ENCODE peak calls at places on chromosomes 3 and 15, in eight cellular contexts. U is fibroblast of lung, A is mammary epithelial cell, V is esophagus muscularis mucosa, L is psoas muscle, C is Panc1, O is heart left ventricle, Y is A549. M is an unnamed sample. For H3K9me3, the result is how much of the 10 kb centered on the place peaks cover.

GRCh38 chr15:78374436-78375393 is 34.6 kb downstream of the CRABP1 start:
- DNase-seq in U (no peak), A (peak), V (no peak), L (no peak), C (no peak), O (no peak), Y (peak), M (no peak)

GRCh38 chr3:115615001-115615447 is 8.3 kb upstream of the GAP43 start:
- DNase-seq in U (peak), A (peak), V (no peak), L (no peak), C (no peak), O (no peak), Y (no peak), M (no peak)

GRCh38 chr3:49019941-49020334 is 1.6 kb upstream of the DALRD3 start:
- DNase-seq in U (no peak), A (no peak), V (no peak), L (no peak), C (no peak), O (no peak), Y (no peak), M (no peak)

GRCh38 chr15:75348563-75349350 is 1.9 kb downstream of the NEIL1 start:
- DNase-seq in U (no peak), A (no peak), V (no peak), L (no peak), C (no peak), O (no peak), Y (no peak), M (peak)

GRCh38 chr3:29141912-29142262 is 139.0 kb upstream of the RBMS3 start:
- DNase-seq in U (no peak), A (no peak), V (no peak), L (no peak), C (no peak), O (no peak), Y (no peak), M (no peak)

GRCh38 chr3:155739154-155739553 is 5.7 kb downstream of the PLCH1 start:
- DNase-seq in U (no peak), A (no peak), V (no peak), L (no peak), C (no peak), O (no peak), Y (peak), M (no peak)

GRCh38 chr3:125141596-125142417 is 70.7 kb downstream of the SLC12A8 start:
- DNase-seq in U (peak), A (no peak), V (no peak), L (peak), C (no peak), O (peak), Y (no peak), M (peak)

GRCh38 chr3:195259564-195260285 is 11.2 kb downstream of the XXYLT1 start:
- DNase-seq in U (peak), A (peak), V (peak), L (peak), C (no peak), O (peak), Y (peak), M (peak)

GRCh38 chr3:156151824-156152428 is 31.5 kb downstream of the KCNAB1 start:
- DNase-seq in U (peak), A (peak), V (peak), L (peak), C (peak), O (peak), Y (peak), M (peak)

GRCh38 chr3:56926513-56927282 is 124.9 kb upstream of the ARHGEF3 start:
- DNase-seq in U (peak), A (peak), V (no peak), L (no peak), C (no peak), O (no peak), Y (no peak), M (no peak)

GRCh38 chr3:77303943-77304778 is 264.3 kb downstream of the ROBO2 start:
- DNase-seq in U (no peak), A (no peak), V (no peak), L (no peak), C (no peak), O (no peak), Y (no peak), M (no peak)

GRCh38 chr3:8964436-8965370 is 1.4 kb upstream of the RAD18 start:
- DNase-seq in U (peak), A (peak), V (peak), L (no peak), C (no peak), O (no peak), Y (peak), M (no peak)

GRCh38 chr3:33544126-33544525 is 103.9 kb upstream of the UBP1 start:
- DNase-seq in U (no peak), A (no peak), V (no peak), L (no peak), C (no peak), O (no peak), Y (no peak), M (no peak)

GRCh38 chr3:127389415-127389814 is 101.6 kb upstream of the PRR20G start:
- DNase-seq in U (no peak), A (peak), V (no peak), L (no peak), C (no peak), O (no peak), Y (no peak), M (no peak)

GRCh38 chr15:100429116-100429728 is 87.4 kb upstream of the ADAMTS17 start:
- DNase-seq in U (no peak), A (no peak), V (no peak), L (peak), C (no peak), O (no peak), Y (no peak), M (peak)

GRCh38 chr3:53808496-53808895 is 37.7 kb downstream of the CHDH start:
- DNase-seq in U (no peak), A (no peak), V (no peak), L (no peak), C (no peak), O (no peak), Y (no peak), M (no peak)

GRCh38 chr15:31434418-31435255 is 108.0 kb downstream of the KLF13 start:
- DNase-seq in U (peak), A (peak), V (peak), L (peak), C (no peak), O (no peak), Y (no peak), M (peak)

GRCh38 chr3:126551066-126551838 is 7.5 kb downstream of the C3orf22 start:
- DNase-seq in U (no peak), A (no peak), V (peak), L (no peak), C (no peak), O (no peak), Y (no peak), M (no peak)

GRCh38 chr3:47825590-47825989 is 22.7 kb downstream of the DHX30 start:
- DNase-seq in U (no peak), A (no peak), V (no peak), L (no peak), C (no peak), O (no peak), Y (no peak), M (no peak)

GRCh38 chr3:15361494-15362214 is 29.3 kb upstream of the SH3BP5 start:
- DNase-seq in U (no peak), A (peak), V (no peak), L (no peak), C (no peak), O (no peak), Y (no peak), M (no peak)

GRCh38 chr15:95932676-95933075 is 397.8 kb upstream of the NR2F2 start:
- DNase-seq in U (no peak), A (peak), V (no peak), L (no peak), C (no peak), O (no peak), Y (no peak), M (no peak)

GRCh38 chr3:179671309-179671708 is 18.5 kb downstream of the USP13 start:
- DNase-seq in U (no peak), A (no peak), V (no peak), L (no peak), C (no peak), O (no peak), Y (no peak), M (no peak)

GRCh38 chr3:40996382-40996781 is 202.9 kb upstream of the CTNNB1 start:
- DNase-seq in U (no peak), A (no peak), V (no peak), L (no peak), C (no peak), O (peak), Y (no peak), M (no peak)

GRCh38 chr3:128078875-128079274 is 26.6 kb downstream of the SEC61A1 start:
- DNase-seq in U (no peak), A (no peak), V (no peak), L (no peak), C (no peak), O (no peak), Y (no peak), M (peak)

GRCh38 chr15:60002528-60003218 is 1.4 kb upstream of the FOXB1 start:
- DNase-seq in U (no peak), A (no peak), V (no peak), L (no peak), C (no peak), O (no peak), Y (no peak), M (no peak)

GRCh38 chr15:60004846-60005351 is 788 bp downstream of the FOXB1 start:
- DNase-seq in U (peak), A (no peak), V (no peak), L (no peak), C (no peak), O (no peak), Y (peak), M (no peak)

GRCh38 chr15:60003243-60004018 is 680 bp upstream of the FOXB1 start:
- DNase-seq in U (no peak), A (no peak), V (no peak), L (no peak), C (no peak), O (no peak), Y (no peak), M (no peak)

GRCh38 chr15:60005352-60006202 is 1.5 kb downstream of the FOXB1 start:
- DNase-seq in U (no peak), A (no peak), V (no peak), L (no peak), C (no peak), O (no peak), Y (no peak), M (no peak)

GRCh38 chr15:60004019-60004845 is at the start of gene FOXB1:
- DNase-seq in U (no peak), A (no peak), V (no peak), L (no peak), C (no peak), O (no peak), Y (no peak), M (no peak)
- H3K4me3 ChIP-seq in U (no peak), A (peak), V (peak), L (peak), C (peak), O (peak), Y (peak), M (peak)

DNA sequence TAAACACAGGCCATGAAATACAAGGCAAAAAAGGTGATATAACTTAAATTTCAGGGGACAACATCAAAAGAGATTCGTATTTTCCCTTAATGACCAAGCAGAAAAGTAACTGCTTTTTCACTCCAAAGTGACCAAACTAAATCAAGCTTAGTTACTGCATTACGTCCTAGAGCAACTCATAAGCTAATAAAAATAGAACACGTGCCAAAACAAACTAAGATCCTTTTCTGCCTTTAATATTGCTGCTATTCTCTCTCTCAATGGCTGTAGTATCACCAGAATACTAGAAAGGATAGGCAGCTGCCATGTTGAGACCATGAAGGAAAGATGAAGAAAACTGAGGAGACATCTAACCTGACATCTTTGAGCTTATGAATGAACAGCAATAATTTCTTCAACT is 43.3 kb downstream of the UBXN7 start:
- DNase-seq in U (peak), A (no peak), V (no peak), L (no peak), C (no peak), O (no peak), Y (no peak), M (no peak)
- H3K9me3 ChIP-seq in U (under half), A (under half), V (under half), L (under half), C (under half), O (under half), Y (under half), M (under half)

GRCh38 chr3:139319428-139320402 is 24.1 kb upstream of the MRPS22 start:
- DNase-seq in U (peak), A (no peak), V (no peak), L (no peak), C (no peak), O (no peak), Y (peak), M (no peak)
- H3K27ac ChIP-seq in U (no peak), A (no peak), V (no peak), L (no peak), C (peak), O (no peak), Y (peak), M (no peak)

GRCh38 chr3:50610992-50611463 is 546 bp downstream of the CISH start:
- DNase-seq in U (no peak), A (no peak), V (no peak), L (no peak), C (no peak), O (no peak), Y (no peak), M (no peak)

GRCh38 chr3:50608278-50608677 is 3.3 kb downstream of the CISH start:
- DNase-seq in U (no peak), A (no peak), V (no peak), L (no peak), C (no peak), O (no peak), Y (no peak), M (no peak)

GRCh38 chr3:50610181-50610971 is 1.2 kb downstream of the CISH start:
- DNase-seq in U (no peak), A (no peak), V (no peak), L (peak), C (no peak), O (peak), Y (no peak), M (peak)

GRCh38 chr3:50609071-50609742 is 2.4 kb downstream of the CISH start:
- DNase-seq in U (no peak), A (no peak), V (no peak), L (no peak), C (no peak), O (no peak), Y (no peak), M (peak)

DNA sequence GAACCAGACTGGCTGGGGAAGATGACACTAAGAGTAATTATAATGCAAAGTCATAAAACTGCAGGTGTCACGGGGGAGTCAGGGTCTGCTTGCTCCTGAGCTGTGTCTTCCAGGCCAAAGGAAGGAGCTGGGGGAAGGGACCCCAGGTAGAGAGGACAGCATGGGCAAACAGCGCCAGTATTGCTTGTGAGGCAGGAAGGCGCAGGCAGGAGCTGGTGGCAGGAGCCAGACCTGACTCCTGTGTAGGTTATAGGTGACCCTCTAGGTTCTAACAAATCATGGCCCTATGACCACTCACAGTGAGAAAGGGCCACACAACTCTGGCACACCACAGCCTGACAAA is 1.9 kb downstream of the CISH start:
- DNase-seq in U (no peak), A (no peak), V (no peak), L (no peak), C (no peak), O (no peak), Y (no peak), M (no peak)
- H3K4me3 ChIP-seq in U (no peak), A (no peak), V (peak), L (peak), C (no peak), O (peak), Y (no peak), M (no peak)

GRCh38 chr3:13901935-13902584 is 22.2 kb upstream of the WNT7A start:
- DNase-seq in U (no peak), A (no peak), V (no peak), L (no peak), C (no peak), O (no peak), Y (no peak), M (no peak)
- H3K9me3 ChIP-seq in U (under half), A (under half), V (half or more), L (under half), C (under half), O (under half), Y (half or more), M (under half)

GRCh38 chr3:193465992-193466618 is 87.6 kb upstream of the ATP13A5 start:
- DNase-seq in U (no peak), A (no peak), V (no peak), L (no peak), C (no peak), O (no peak), Y (no peak), M (no peak)
- H3K27ac ChIP-seq in U (no peak), A (no peak), V (no peak), L (no peak), C (no peak), O (no peak), Y (no peak), M (no peak)

GRCh38 chr3:10305331-10305902 is 12.7 kb upstream of the GHRL start:
- DNase-seq in U (no peak), A (no peak), V (no peak), L (no peak), C (no peak), O (no peak), Y (no peak), M (no peak)

GRCh38 chr3:10306156-10306555 is 13.4 kb upstream of the GHRL start:
- DNase-seq in U (no peak), A (no peak), V (no peak), L (no peak), C (no peak), O (no peak), Y (no peak), M (no peak)

GRCh38 chr3:10303105-10303504 is 10.4 kb upstream of the GHRL start:
- DNase-seq in U (no peak), A (no peak), V (no peak), L (no peak), C (no peak), O (no peak), Y (no peak), M (no peak)

GRCh38 chr3:10304905-10305304 is 12.2 kb upstream of the GHRL start:
- DNase-seq in U (no peak), A (no peak), V (no peak), L (no peak), C (no peak), O (no peak), Y (no peak), M (no peak)

DNA sequence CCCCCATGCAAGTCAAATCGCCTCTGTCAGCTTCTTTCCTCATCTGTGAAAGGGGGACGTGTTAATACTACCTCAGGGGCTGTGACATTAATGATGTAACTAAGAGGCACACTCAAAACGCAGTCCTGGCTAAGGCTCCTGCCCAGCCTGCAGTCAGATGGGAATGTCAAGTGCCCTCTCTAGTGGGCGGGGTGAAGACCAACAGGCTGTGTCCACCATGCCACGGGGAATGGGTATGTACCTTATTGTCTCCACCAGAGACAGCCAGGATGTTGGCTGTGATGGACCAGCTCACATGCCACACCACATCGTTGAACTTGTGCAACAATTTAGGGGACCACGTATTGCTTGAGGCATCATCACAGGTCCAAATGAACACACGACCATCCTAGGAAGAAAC is 11.0 kb upstream of the GHRL start:
- DNase-seq in U (no peak), A (no peak), V (no peak), L (no peak), C (no peak), O (no peak), Y (no peak), M (no peak)
- H3K4me3 ChIP-seq in U (no peak), A (no peak), V (no peak), L (no peak), C (no peak), O (no peak), Y (no peak), M (no peak)

DNA sequence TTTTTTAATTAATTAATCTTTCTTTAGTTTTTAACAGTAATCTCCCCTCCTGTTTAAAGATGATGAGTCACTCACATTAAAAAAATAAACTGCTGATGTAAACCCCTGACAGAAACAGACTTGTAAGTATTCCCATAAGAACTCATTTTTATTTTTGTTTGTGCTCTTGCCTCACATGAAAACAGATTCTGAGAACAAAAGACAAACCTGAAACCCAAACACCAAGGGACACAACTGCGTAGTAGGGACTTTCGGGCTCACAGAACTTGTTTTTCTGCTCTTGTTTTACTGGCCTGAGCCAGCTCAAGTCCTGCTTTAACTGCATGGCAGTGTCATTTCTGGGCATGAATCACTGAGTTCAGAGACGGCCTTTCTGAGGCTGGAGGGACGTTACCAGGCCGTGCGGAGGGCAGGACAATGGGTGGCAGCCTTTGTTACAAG is 600.8 kb downstream of the FOXP1 start:
- DNase-seq in U (peak), A (peak), V (no peak), L (peak), C (peak), O (peak), Y (peak), M (no peak)
- H3K9me3 ChIP-seq in U (under half), A (under half), V (under half), L (under half), C (under half), O (under half), Y (under half), M (under half)

GRCh38 chr3:160399347-160400047 is at the start of gene SMC4:
- DNase-seq in U (peak), A (peak), V (peak), L (peak), C (peak), O (peak), Y (peak), M (no peak)
- H3K27ac ChIP-seq in U (peak), A (peak), V (peak), L (peak), C (peak), O (peak), Y (peak), M (peak)